ENCODE peak calls at places on chromosomes 12 and 14, in eight cellular contexts. L is tibial artery; F is PC-3; G is brain microvascular endothelial cell; O is PC-9; D is fibroblast of lung; Q is CD8-positive, alpha-beta T cell; Z is heart left ventricle. E is an unnamed sample.

GRCh38 chr12:57456145-57456700 is 1.1 kb downstream of the INHBE start:
- DNase-seq in L (no peak), F (peak; percentile 60), G (no peak), O (peak; percentile 40), D (peak; percentile 37), Q (peak; percentile 42), Z (no peak), E (no peak)

GRCh38 chr14:54739514-54739913 is 163.1 kb downstream of the GCH1 start:
- DNase-seq in L (no peak), F (peak; percentile 88), G (no peak), O (peak; percentile 68), D (no peak), Q (no peak), Z (no peak), E (no peak)

GRCh38 chr12:13606290-13606689 is 375.1 kb downstream of the GRIN2B start:
- DNase-seq in L (no peak), F (no peak), G (no peak), O (no peak), D (no peak), Q (no peak), Z (no peak), E (no peak)

GRCh38 chr12:91952916-91953315 is 192.7 kb downstream of the BTG1 start:
- DNase-seq in L (no peak), F (peak; percentile 15), G (no peak), O (no peak), D (no peak), Q (no peak), Z (no peak), E (no peak)

GRCh38 chr12:90995041-90995440 is 9.7 kb downstream of the EPYC start:
- DNase-seq in L (no peak), F (no peak), G (no peak), O (no peak), D (peak; percentile 58), Q (no peak), Z (no peak), E (no peak)

GRCh38 chr12:104226672-104227071 is 11.1 kb downstream of the TXNRD1 start:
- DNase-seq in L (no peak), F (peak; percentile 89), G (peak; percentile 22), O (no peak), D (no peak), Q (no peak), Z (no peak), E (no peak)

GRCh38 chr12:53325539-53326061 is 4.2 kb upstream of the AAAS start:
- DNase-seq in L (peak; percentile 74), F (no peak), G (no peak), O (no peak), D (no peak), Q (no peak), Z (peak; percentile 53), E (no peak)

GRCh38 chr12:42442888-42443287 is 116.9 kb downstream of the PPHLN1 start:
- DNase-seq in L (no peak), F (no peak), G (no peak), O (no peak), D (no peak), Q (no peak), Z (no peak), E (no peak)

GRCh38 chr12:50397122-50397650 is 777 bp upstream of the FAM186A start:
- DNase-seq in L (no peak), F (no peak), G (no peak), O (no peak), D (peak; percentile 16), Q (no peak), Z (no peak), E (no peak)

GRCh38 chr12:46373303-46374182 is 970 bp upstream of the SLC38A2 start:
- DNase-seq in L (peak; percentile 82), F (peak; percentile 42), G (no peak), O (peak; percentile 51), D (peak; percentile 71), Q (peak; percentile 47), Z (peak; percentile 57), E (no peak)

GRCh38 chr14:23942587-23942986 is 11.0 kb upstream of the DHRS4 start:
- DNase-seq in L (no peak), F (no peak), G (no peak), O (no peak), D (no peak), Q (no peak), Z (no peak), E (no peak)

GRCh38 chr12:82415402-82415801 is 57.1 kb downstream of the METTL25 start:
- DNase-seq in L (no peak), F (no peak), G (peak; percentile 71), O (no peak), D (no peak), Q (no peak), Z (no peak), E (no peak)

GRCh38 chr12:76024942-76025600 is 6.5 kb downstream of the PHLDA1 start:
- DNase-seq in L (no peak), F (peak; percentile 71), G (peak; percentile 68), O (no peak), D (peak; percentile 94), Q (no peak), Z (no peak), E (no peak)

GRCh38 chr14:40003773-40004172 is 571.5 kb upstream of the FBXO33 start:
- DNase-seq in L (no peak), F (no peak), G (no peak), O (no peak), D (no peak), Q (no peak), Z (no peak), E (no peak)

GRCh38 chr12:120235369-120236123 is 30.0 kb downstream of the PXN start:
- DNase-seq in L (no peak), F (no peak), G (no peak), O (no peak), D (no peak), Q (no peak), Z (peak; percentile 67), E (no peak)

GRCh38 chr12:64418209-64418608 is 14.0 kb downstream of the XPOT start:
- DNase-seq in L (no peak), F (no peak), G (no peak), O (no peak), D (no peak), Q (no peak), Z (no peak), E (no peak)

GRCh38 chr12:64413884-64414283 is 9.7 kb downstream of the XPOT start:
- DNase-seq in L (no peak), F (no peak), G (no peak), O (no peak), D (no peak), Q (no peak), Z (no peak), E (no peak)

DNA sequence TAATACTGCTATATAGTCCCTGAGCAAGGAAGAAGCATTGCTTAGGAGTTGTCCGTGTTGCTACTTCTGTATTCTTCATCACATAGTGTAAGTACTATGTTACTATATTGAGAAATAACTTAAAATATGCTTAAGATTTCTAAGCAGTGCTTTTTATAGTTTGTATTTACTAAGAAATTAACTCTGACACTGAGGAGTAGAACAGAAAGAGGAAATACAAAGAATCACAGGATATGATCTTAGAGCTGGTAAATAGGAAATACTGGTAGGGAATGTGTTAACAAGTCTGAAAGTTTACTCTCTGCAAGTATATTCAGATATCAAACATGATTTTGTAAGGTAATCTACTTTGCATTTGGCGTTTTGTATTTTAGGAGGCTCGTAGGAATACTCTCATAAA is 15.5 kb downstream of the XPOT start:
- DNase-seq in L (no peak), F (no peak), G (no peak), O (no peak), D (no peak), Q (no peak), Z (no peak), E (no peak)
- H3K36me3 ChIP-seq in L (peaks cover 87% of the 10 kb centered on the region), F (peaks cover 89% of the 10 kb centered on the region), G (peaks cover 82% of the 10 kb centered on the region), O (peaks cover 83% of the 10 kb centered on the region), D (peaks cover 13% of the 10 kb centered on the region), Q (peaks cover 39% of the 10 kb centered on the region), Z (peaks cover 100% of the 10 kb centered on the region), E (peaks cover 28% of the 10 kb centered on the region)

DNA sequence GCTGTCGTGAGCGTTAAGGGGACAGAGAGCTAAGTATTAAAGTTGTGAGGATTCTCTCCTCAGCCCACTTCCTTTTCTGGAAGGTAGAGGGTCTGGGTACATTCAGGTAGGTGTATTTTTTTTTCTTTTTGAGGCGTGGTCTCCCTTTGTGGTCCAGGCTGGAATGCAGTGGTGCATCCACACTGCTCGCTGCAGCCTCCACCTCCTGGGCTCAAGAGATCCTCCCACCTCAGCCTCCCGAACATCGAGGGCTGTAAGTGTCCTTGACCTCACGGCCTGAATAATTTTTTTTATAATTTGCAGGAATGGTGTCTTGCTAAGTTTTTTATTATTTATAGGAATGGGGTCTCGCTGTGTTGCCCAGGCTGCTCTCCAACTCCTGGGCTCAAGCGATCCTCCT is 1.4 kb downstream of the PUS1 start:
- DNase-seq in L (no peak), F (no peak), G (no peak), O (no peak), D (no peak), Q (peak; percentile 7), Z (peak; percentile 8), E (no peak)
- H3K36me3 ChIP-seq in L (peaks cover 21% of the 10 kb centered on the region), F (peaks cover 33% of the 10 kb centered on the region), G (peaks cover 38% of the 10 kb centered on the region), O (peaks cover 18% of the 10 kb centered on the region), D (peaks cover 9% of the 10 kb centered on the region), Q (peaks cover 9% of the 10 kb centered on the region), Z (peaks cover 43% of the 10 kb centered on the region), E (peaks cover 11% of the 10 kb centered on the region)

GRCh38 chr12:54379401-54380201 is 4.9 kb downstream of the ZNF385A start:
- DNase-seq in L (peak; percentile 93), F (peak; percentile 94), G (peak; percentile 70), O (peak; percentile 91), D (peak; percentile 81), Q (peak; percentile 88), Z (peak; percentile 96), E (no peak)

GRCh38 chr12:54377797-54378515 is 6.6 kb downstream of the ZNF385A start:
- DNase-seq in L (no peak), F (no peak), G (no peak), O (no peak), D (no peak), Q (no peak), Z (no peak), E (no peak)

GRCh38 chr12:54383041-54383609 is 1.4 kb downstream of the ZNF385A start:
- DNase-seq in L (no peak), F (peak; percentile 70), G (peak; percentile 89), O (no peak), D (peak; percentile 88), Q (no peak), Z (peak; percentile 18), E (peak; percentile 65)

GRCh38 chr12:54378791-54379400 is 5.6 kb downstream of the ZNF385A start:
- DNase-seq in L (no peak), F (peak; percentile 71), G (no peak), O (peak; percentile 76), D (no peak), Q (no peak), Z (peak; percentile 79), E (no peak)

GRCh38 chr12:54381136-54381535 is 3.4 kb downstream of the ZNF385A start:
- DNase-seq in L (no peak), F (no peak), G (no peak), O (no peak), D (no peak), Q (no peak), Z (no peak), E (no peak)
- H3K36me3 ChIP-seq in L (no peaks in the 10 kb centered on the region), F (no peaks in the 10 kb centered on the region), G (no peaks in the 10 kb centered on the region), O (no peaks in the 10 kb centered on the region), D (no peaks in the 10 kb centered on the region), Q (no peaks in the 10 kb centered on the region), Z (no peaks in the 10 kb centered on the region), E (no peaks in the 10 kb centered on the region)

GRCh38 chr12:2820432-2820831 is 8.0 kb downstream of the ITFG2 start:
- DNase-seq in L (no peak), F (no peak), G (no peak), O (no peak), D (no peak), Q (no peak), Z (no peak), E (no peak)
- H3K36me3 ChIP-seq in L (peaks cover 69% of the 10 kb centered on the region), F (peaks cover 6% of the 10 kb centered on the region), G (peaks cover 58% of the 10 kb centered on the region), O (no peaks in the 10 kb centered on the region), D (peaks cover 10% of the 10 kb centered on the region), Q (peaks cover 65% of the 10 kb centered on the region), Z (peaks cover 92% of the 10 kb centered on the region), E (peaks cover 29% of the 10 kb centered on the region)